ENCODE peak calls at places on chromosome 21, in four cellular contexts. One of them, this sample, is unnamed.

GRCh38 chr21:42652527-42653491 is 612 bp upstream of the PDE9A start:
- DNase-seq in neural crest cell: peak
- DNase-seq in A172: peak
- DNase-seq in pulmonary artery endothelial cell: no peak
- DNase-seq in this sample: peak

GRCh38 chr21:33443174-33443573 is 36.6 kb downstream of the TMEM50B start:
- DNase-seq in A172: no peak
- DNase-seq in neural crest cell: no peak
- DNase-seq in pulmonary artery endothelial cell: no peak
- DNase-seq in this sample: no peak

GRCh38 chr21:41973861-41974751 is 20.3 kb upstream of the C2CD2 start:
- DNase-seq in A172: no peak
- DNase-seq in neural crest cell: no peak
- DNase-seq in pulmonary artery endothelial cell: no peak
- DNase-seq in this sample: no peak

GRCh38 chr21:43348801-43349261 is 78.1 kb downstream of the SIK1 start:
- DNase-seq in pulmonary artery endothelial cell: no peak
- DNase-seq in A172: no peak
- DNase-seq in neural crest cell: no peak
- DNase-seq in this sample: no peak

GRCh38 chr21:35664683-35665082 is 395.6 kb downstream of the SETD4 start:
- DNase-seq in neural crest cell: no peak
- DNase-seq in A172: peak
- DNase-seq in pulmonary artery endothelial cell: no peak
- DNase-seq in this sample: peak

GRCh38 chr21:42796327-42797062 is 82.8 kb downstream of the WDR4 start:
- DNase-seq in A172: no peak
- DNase-seq in neural crest cell: no peak
- DNase-seq in pulmonary artery endothelial cell: no peak
- DNase-seq in this sample: no peak

GRCh38 chr21:25456672-25457071 is 150.6 kb downstream of the MRPL39 start:
- DNase-seq in pulmonary artery endothelial cell: no peak
- DNase-seq in A172: no peak
- DNase-seq in neural crest cell: no peak
- DNase-seq in this sample: peak

GRCh38 chr21:27885296-27885711 is 918.4 kb upstream of the ADAMTS5 start:
- DNase-seq in A172: no peak
- DNase-seq in pulmonary artery endothelial cell: no peak
- DNase-seq in neural crest cell: no peak
- DNase-seq in this sample: no peak

GRCh38 chr21:37868896-37869295 is 47.4 kb downstream of the KCNJ6 start:
- DNase-seq in neural crest cell: no peak
- DNase-seq in pulmonary artery endothelial cell: no peak
- DNase-seq in A172: no peak
- DNase-seq in this sample: peak

GRCh38 chr21:26844258-26845065 is 747 bp downstream of the ADAMTS1 start:
- DNase-seq in neural crest cell: peak
- DNase-seq in A172: no peak
- DNase-seq in pulmonary artery endothelial cell: no peak
- DNase-seq in this sample: peak

GRCh38 chr21:39647476-39647875 is 34.7 kb downstream of the B3GALT5 start:
- DNase-seq in pulmonary artery endothelial cell: no peak
- DNase-seq in neural crest cell: no peak
- DNase-seq in A172: peak
- DNase-seq in this sample: peak

GRCh38 chr21:44867999-44868700 is 5.3 kb downstream of the PTTG1IP start:
- DNase-seq in A172: no peak
- DNase-seq in neural crest cell: no peak
- DNase-seq in pulmonary artery endothelial cell: no peak
- DNase-seq in this sample: no peak

GRCh38 chr21:33661146-33661545 is 18.8 kb downstream of the ITSN1 start:
- DNase-seq in neural crest cell: no peak
- DNase-seq in A172: no peak
- DNase-seq in pulmonary artery endothelial cell: no peak
- DNase-seq in this sample: no peak

GRCh38 chr21:15037894-15038293 is 26.9 kb downstream of the NRIP1 start:
- DNase-seq in neural crest cell: no peak
- DNase-seq in pulmonary artery endothelial cell: no peak
- DNase-seq in A172: no peak
- DNase-seq in this sample: no peak

GRCh38 chr21:26795866-26796329 is 49.3 kb downstream of the ADAMTS1 start:
- DNase-seq in A172: peak
- DNase-seq in pulmonary artery endothelial cell: no peak
- DNase-seq in neural crest cell: no peak
- DNase-seq in this sample: peak

GRCh38 chr21:16376673-16377072 is 646.9 kb downstream of the USP25 start:
- DNase-seq in pulmonary artery endothelial cell: no peak
- DNase-seq in neural crest cell: no peak
- DNase-seq in A172: no peak
- DNase-seq in this sample: no peak

GRCh38 chr21:40732243-40732642 is 114.7 kb downstream of the DSCAM start:
- DNase-seq in A172: no peak
- DNase-seq in pulmonary artery endothelial cell: no peak
- DNase-seq in neural crest cell: no peak
- DNase-seq in this sample: no peak

GRCh38 chr21:33734326-33734725 is 92.0 kb downstream of the ITSN1 start:
- DNase-seq in neural crest cell: no peak
- DNase-seq in A172: no peak
- DNase-seq in pulmonary artery endothelial cell: no peak
- DNase-seq in this sample: no peak

GRCh38 chr21:44337941-44338895 is 972 bp downstream of the CFAP410 start:
- DNase-seq in pulmonary artery endothelial cell: peak
- DNase-seq in neural crest cell: peak
- DNase-seq in A172: peak
- DNase-seq in this sample: peak

GRCh38 chr21:35565204-35565611 is 495.1 kb downstream of the SETD4 start:
- DNase-seq in A172: peak
- DNase-seq in pulmonary artery endothelial cell: no peak
- DNase-seq in neural crest cell: peak
- DNase-seq in this sample: peak

GRCh38 chr21:38266732-38267131 is 9.9 kb downstream of the KCNJ15 start:
- DNase-seq in A172: peak
- DNase-seq in pulmonary artery endothelial cell: no peak
- DNase-seq in neural crest cell: no peak
- DNase-seq in this sample: peak

GRCh38 chr21:38027901-38028300 is 111.6 kb upstream of the KCNJ6 start:
- DNase-seq in neural crest cell: no peak
- DNase-seq in pulmonary artery endothelial cell: no peak
- DNase-seq in A172: peak
- DNase-seq in this sample: peak

GRCh38 chr21:45551316-45551715 is 9.1 kb upstream of the SLC19A1 start:
- DNase-seq in neural crest cell: no peak
- DNase-seq in pulmonary artery endothelial cell: peak
- DNase-seq in A172: peak
- DNase-seq in this sample: peak

GRCh38 chr21:37032877-37033471 is 26.5 kb downstream of the RIPPLY3 start:
- DNase-seq in pulmonary artery endothelial cell: no peak
- DNase-seq in neural crest cell: no peak
- DNase-seq in A172: peak
- DNase-seq in this sample: peak

GRCh38 chr21:33789697-33790096 is 125.9 kb downstream of the ATP5PO start:
- DNase-seq in pulmonary artery endothelial cell: no peak
- DNase-seq in A172: no peak
- DNase-seq in neural crest cell: no peak
- DNase-seq in this sample: no peak

GRCh38 chr21:42668193-42668592 is 14.8 kb downstream of the PDE9A start:
- DNase-seq in pulmonary artery endothelial cell: no peak
- DNase-seq in A172: no peak
- DNase-seq in neural crest cell: no peak
- DNase-seq in this sample: no peak

GRCh38 chr21:42997053-42997452 is 22.7 kb downstream of the PKNOX1 start:
- DNase-seq in A172: peak
- DNase-seq in neural crest cell: no peak
- DNase-seq in pulmonary artery endothelial cell: no peak
- DNase-seq in this sample: peak

GRCh38 chr21:42527489-42528158 is 14.0 kb downstream of the SLC37A1 start:
- DNase-seq in pulmonary artery endothelial cell: no peak
- DNase-seq in A172: no peak
- DNase-seq in neural crest cell: no peak
- DNase-seq in this sample: no peak

GRCh38 chr21:36773111-36773510 is 74.2 kb downstream of the SIM2 start:
- DNase-seq in pulmonary artery endothelial cell: no peak
- DNase-seq in neural crest cell: no peak
- DNase-seq in A172: peak
- DNase-seq in this sample: peak

GRCh38 chr21:40019076-40019475 is 151.8 kb downstream of the PCP4 start:
- DNase-seq in A172: no peak
- DNase-seq in pulmonary artery endothelial cell: no peak
- DNase-seq in neural crest cell: no peak
- DNase-seq in this sample: no peak

GRCh38 chr21:15138475-15138874 is 73.7 kb upstream of the NRIP1 start:
- DNase-seq in neural crest cell: no peak
- DNase-seq in A172: no peak
- DNase-seq in pulmonary artery endothelial cell: no peak
- DNase-seq in this sample: no peak

GRCh38 chr21:29656504-29657227 is 283.1 kb downstream of the GRIK1 start:
- DNase-seq in A172: peak
- DNase-seq in neural crest cell: no peak
- DNase-seq in pulmonary artery endothelial cell: peak
- DNase-seq in this sample: peak

GRCh38 chr21:39061766-39062165 is 121.5 kb downstream of the PSMG1 start:
- DNase-seq in neural crest cell: no peak
- DNase-seq in pulmonary artery endothelial cell: no peak
- DNase-seq in A172: no peak
- DNase-seq in this sample: no peak